ENCODE peak calls at places on chromosomes 16 and 17, in six cellular contexts. U, H, T, S, I and E are unnamed samples.

GRCh38 chr17:66619196-66619595 is 215.7 kb upstream of the CACNG5 start:
- DNase-seq in U (no peak), S (no peak), I (no peak), H (no peak), T (no peak), E (no peak)

GRCh38 chr17:18261146-18261515 is 669 bp downstream of the MIEF2 start:
- DNase-seq in S (no peak), U (peak), I (no peak), T (no peak), H (no peak), E (no peak)

GRCh38 chr16:81624718-81625543 is 154.2 kb upstream of the PLCG2 start:
- DNase-seq in S (no peak), T (no peak), I (no peak), H (no peak), U (no peak), E (no peak)

GRCh38 chr17:20206068-20206467 is 196.9 kb downstream of the SPECC1 start:
- DNase-seq in H (peak), U (no peak), S (no peak), T (peak), I (no peak), E (no peak)

GRCh38 chr16:65214196-65214595 is 92.3 kb upstream of the CDH11 start:
- DNase-seq in I (no peak), U (no peak), T (peak), S (no peak), H (no peak), E (no peak)

GRCh38 chr17:859461-860195 is 77.5 kb downstream of the MRM3 start:
- DNase-seq in I (no peak), U (peak), T (no peak), H (no peak), S (no peak), E (no peak)

GRCh38 chr17:46026045-46026814 is 27.2 kb downstream of the STH start:
- DNase-seq in H (no peak), U (no peak), T (no peak), I (no peak), S (no peak), E (no peak)

GRCh38 chr17:7496470-7497227 is 12.5 kb downstream of the POLR2A start:
- DNase-seq in S (no peak), T (no peak), U (no peak), I (no peak), H (no peak), E (no peak)

GRCh38 chr17:46832306-46832895 is 13.9 kb upstream of the WNT3 start:
- DNase-seq in H (no peak), S (no peak), T (no peak), U (no peak), I (no peak), E (no peak)

GRCh38 chr17:1485311-1485747 is 7.2 kb downstream of the MYO1C start:
- DNase-seq in I (no peak), U (peak), S (no peak), T (peak), H (no peak), E (no peak)

GRCh38 chr17:33291248-33292183 is 1.6 kb downstream of the ASIC2 start:
- DNase-seq in I (no peak), H (no peak), S (no peak), T (peak), U (no peak), E (no peak)

GRCh38 chr16:88437367-88437964 is 15.6 kb upstream of the ZFPM1 start:
- DNase-seq in U (no peak), S (no peak), T (peak), I (peak), H (no peak), E (no peak)